ENCODE peak calls at places on chromosome 14, in nine cellular contexts. K is GM12878, D is SW480, L is AG04449, B is fibroblast of lung, T is T-cell, G is foreskin fibroblast, I is Caco-2, W is prostate gland. E is an unnamed sample.

GRCh38 chr14:74697543-74697942 is 15.3 kb downstream of the AREL1 start:
- DNase-seq in K (no peak), D (no peak), L (peak), B (peak), T (no peak), G (peak), I (no peak), W (no peak), E (no peak)

GRCh38 chr14:95901014-95901413 is 24.4 kb downstream of the TUNAR start:
- DNase-seq in K (no peak), D (peak), L (no peak), B (peak), T (no peak), G (peak), I (no peak), W (no peak), E (no peak)

GRCh38 chr14:65070710-65071033 is 31.6 kb downstream of the MAX start:
- DNase-seq in K (no peak), D (peak), L (no peak), B (no peak), T (no peak), G (no peak), I (no peak), W (no peak), E (no peak)

GRCh38 chr14:102140027-102140749 is 491 bp downstream of the WDR20 start:
- DNase-seq in K (no peak), D (peak), L (no peak), B (peak), T (peak), G (peak), I (peak), W (peak), E (peak)

GRCh38 chr14:66082009-66082408 is 404.2 kb upstream of the CCDC196 start:
- DNase-seq in K (no peak), D (no peak), L (no peak), B (peak), T (no peak), G (no peak), I (no peak), W (no peak), E (no peak)

GRCh38 chr14:29734732-29735131 is 192.9 kb downstream of the PRKD1 start:
- DNase-seq in K (no peak), D (no peak), L (no peak), B (no peak), T (no peak), G (no peak), I (no peak), W (no peak), E (no peak)

GRCh38 chr14:21256539-21257394 is 12.5 kb downstream of the HNRNPC start:
- DNase-seq in K (no peak), D (no peak), L (no peak), B (no peak), T (no peak), G (no peak), I (no peak), W (no peak), E (no peak)

GRCh38 chr14:67411820-67412421 is at the start of gene PLEK2:
- DNase-seq in K (no peak), D (peak), L (no peak), B (peak), T (peak), G (peak), I (peak), W (peak), E (peak)

GRCh38 chr14:42307239-42307825 is 700.7 kb downstream of the LRFN5 start:
- DNase-seq in K (no peak), D (no peak), L (no peak), B (no peak), T (no peak), G (no peak), I (no peak), W (no peak), E (no peak)

GRCh38 chr14:57390806-57391562 is 598 bp downstream of the NAA30 start:
- DNase-seq in K (no peak), D (peak), L (no peak), B (peak), T (peak), G (peak), I (peak), W (peak), E (peak)

GRCh38 chr14:53942970-53943750 is 13.5 kb downstream of the BMP4 start:
- DNase-seq in K (no peak), D (no peak), L (no peak), B (no peak), T (no peak), G (no peak), I (peak), W (no peak), E (no peak)

GRCh38 chr14:51293149-51293925 is 53.3 kb downstream of the TMX1 start:
- DNase-seq in K (no peak), D (no peak), L (peak), B (peak), T (no peak), G (peak), I (no peak), W (no peak), E (no peak)